ENCODE peak calls at places on chromosomes 1 and 21, in seven cellular contexts. D is K562, V is H1, J is HCT116, T is GM12878, A is SK-N-SH, O is HepG2. E is an unnamed sample. For H3K4me1, the result is how much of the 10 kb centered on the place peaks cover.

GRCh38 chr1:15949453-15950245 is 26.3 kb downstream of the ZBTB17 start:
- DNase-seq in D (peak), V (peak), J (peak), T (peak), A (peak), O (peak), E (no peak)

GRCh38 chr1:66505671-66506392 is 28.1 kb upstream of the SGIP1 start:
- DNase-seq in D (no peak), V (no peak), J (no peak), T (no peak), A (no peak), O (no peak), E (no peak)

GRCh38 chr1:181159451-181160151 is 71.1 kb downstream of the IER5 start:
- DNase-seq in D (no peak), V (no peak), J (no peak), T (no peak), A (no peak), O (no peak), E (no peak)

GRCh38 chr1:86489242-86489878 is 20.6 kb downstream of the CLCA1 start:
- DNase-seq in D (no peak), V (no peak), J (no peak), T (no peak), A (no peak), O (no peak), E (no peak)

GRCh38 chr1:162372159-162373071 is 4.2 kb downstream of the SPATA46 start:
- DNase-seq in D (peak), V (no peak), J (no peak), T (no peak), A (peak), O (no peak), E (no peak)

GRCh38 chr1:108936170-108936569 is 27.1 kb downstream of the CLCC1 start:
- DNase-seq in D (no peak), V (no peak), J (no peak), T (no peak), A (no peak), O (no peak), E (no peak)

GRCh38 chr1:13757693-13758092 is 57.7 kb downstream of the PRDM2 start:
- DNase-seq in D (no peak), V (no peak), J (no peak), T (no peak), A (no peak), O (no peak), E (no peak)

GRCh38 chr1:43481481-43481880 is 27.8 kb upstream of the HYI start:
- DNase-seq in D (no peak), V (no peak), J (no peak), T (no peak), A (no peak), O (no peak), E (no peak)

GRCh38 chr1:7888248-7889010 is 35.6 kb upstream of the UTS2 start:
- DNase-seq in D (no peak), V (no peak), J (no peak), T (no peak), A (no peak), O (no peak), E (no peak)

GRCh38 chr1:116498789-116499628 is 71.8 kb downstream of the CD58 start:
- DNase-seq in D (peak), V (peak), J (peak), T (no peak), A (peak), O (peak), E (peak)
- H3K4me1 ChIP-seq in D (under half), V (under half), J (under half), T (under half), A (under half), O (half or more), E (under half)

GRCh38 chr1:98761238-98761637 is 99.7 kb downstream of the SNX7 start:
- DNase-seq in D (no peak), V (no peak), J (no peak), T (no peak), A (no peak), O (peak), E (peak)

GRCh38 chr1:98763488-98764141 is 102.1 kb downstream of the SNX7 start:
- DNase-seq in D (no peak), V (no peak), J (no peak), T (no peak), A (no peak), O (no peak), E (no peak)

DNA sequence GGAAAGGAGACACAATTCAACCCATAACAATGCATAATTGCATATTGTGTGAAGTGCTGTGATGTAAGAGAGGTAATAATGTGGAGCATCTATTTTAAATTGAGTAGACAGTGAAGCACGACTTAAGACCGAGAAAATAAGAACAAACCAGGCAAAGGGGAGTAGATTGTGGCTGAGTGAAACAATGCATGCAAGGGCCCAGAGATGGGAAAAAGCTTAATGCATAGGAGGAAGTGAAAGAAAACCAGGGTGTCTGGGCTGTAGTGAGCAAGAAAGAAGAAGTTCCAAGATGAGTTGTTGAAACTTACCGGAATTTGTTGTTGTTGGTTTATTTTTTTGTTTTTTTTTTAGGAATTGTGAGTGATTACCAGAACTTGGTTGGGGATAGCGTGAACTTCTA is 104.7 kb downstream of the SNX7 start:
- DNase-seq in D (no peak), V (no peak), J (no peak), T (peak), A (no peak), O (no peak), E (no peak)
- TF ChIP-seq YY1 in D (no peak), V (no peak), J (no peak), T (no peak), A (no peak), O (no peak), E (no peak)

DNA sequence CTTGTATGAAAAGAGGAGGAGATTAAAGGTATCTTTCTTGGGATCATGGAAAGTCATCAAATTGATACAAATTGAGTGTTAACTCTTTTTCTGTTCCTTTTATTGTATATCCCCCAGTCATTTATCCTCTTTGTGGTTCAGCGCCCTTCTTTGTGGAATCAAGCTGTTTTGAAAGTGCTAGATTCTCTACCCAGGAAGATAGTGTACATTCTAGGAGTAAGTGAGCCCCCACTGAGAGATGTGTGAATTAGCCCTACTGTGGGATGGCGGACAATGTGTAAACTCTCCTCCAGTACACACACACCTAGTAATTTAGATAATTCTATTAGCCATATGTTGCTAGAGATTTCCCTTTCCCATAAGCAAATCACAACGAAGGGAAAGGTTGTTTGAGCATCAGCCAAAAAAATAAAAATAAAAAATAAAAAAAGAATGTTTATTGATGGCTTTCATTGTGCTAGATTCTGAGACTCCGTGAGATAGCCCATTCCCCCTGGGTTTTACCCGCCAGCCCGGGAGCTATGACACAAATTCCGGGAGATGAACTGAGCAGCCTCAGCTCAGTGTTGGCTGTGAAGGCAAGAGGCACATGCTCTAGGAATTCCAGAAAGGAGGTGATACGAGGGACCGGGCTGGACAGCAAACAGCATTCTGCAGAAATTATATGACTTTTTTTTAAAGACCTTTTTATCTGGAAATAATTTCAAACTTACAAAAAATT is 378.4 kb upstream of the RUNX1 start:
- DNase-seq in D (no peak), V (no peak), J (no peak), T (no peak), A (no peak), O (no peak), E (no peak)
- H3K9ac ChIP-seq in D (no peak), V (no peak), J (no peak), T (no peak), A (no peak), O (no peak), E (no peak)

DNA sequence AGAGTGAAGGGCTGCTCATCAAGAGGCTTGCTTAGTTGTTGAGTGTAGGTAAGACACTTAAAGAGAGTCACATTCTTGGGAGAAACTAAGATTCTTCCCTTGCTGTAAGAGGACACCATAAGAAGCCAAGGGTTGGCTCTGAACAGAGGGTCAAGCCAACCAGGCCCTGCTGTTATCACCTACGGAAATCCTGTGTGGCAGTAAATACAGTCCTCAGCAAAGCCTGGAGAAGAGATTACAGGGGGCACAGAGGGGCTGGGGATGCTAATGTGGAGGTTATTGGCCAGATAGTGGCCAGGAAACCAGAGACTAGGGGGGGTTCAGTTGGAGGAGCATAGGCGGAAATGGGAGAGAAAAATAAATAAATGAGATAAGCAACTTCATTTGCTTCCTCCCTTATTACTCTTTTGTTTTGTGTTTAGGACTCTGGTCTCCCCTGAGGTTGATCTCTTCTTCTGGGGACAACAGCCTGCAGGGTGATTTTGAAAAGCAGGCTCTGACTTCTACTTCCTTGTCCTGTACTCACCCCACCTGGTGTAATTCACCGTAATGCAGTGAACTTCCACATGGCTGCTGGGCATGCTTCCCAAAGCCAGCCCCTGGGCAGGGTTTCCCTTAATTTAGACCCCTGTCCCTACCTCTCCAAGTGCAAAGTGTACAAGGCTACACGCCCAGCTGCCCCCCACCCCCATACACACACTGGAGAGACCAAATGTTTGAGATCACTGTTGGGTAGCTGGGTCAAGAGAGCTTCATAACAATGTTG is 40.9 kb downstream of the MTARC1 start:
- DNase-seq in D (no peak), V (no peak), J (no peak), T (no peak), A (no peak), O (no peak), E (no peak)
- H3K4me1 ChIP-seq in D (under half), V (under half), J (under half), T (under half), A (under half), O (under half), E (under half)

GRCh38 chr1:107430540-107431228 is 289.8 kb downstream of the NTNG1 start:
- DNase-seq in D (peak), V (no peak), J (no peak), T (peak), A (peak), O (peak), E (peak)
- TF ChIP-seq YY1 in D (no peak), V (no peak), J (no peak), T (peak), A (no peak), O (no peak), E (no peak)

GRCh38 chr1:221778125-221778524 is 36.2 kb upstream of the DUSP10 start:
- DNase-seq in D (no peak), V (no peak), J (no peak), T (no peak), A (no peak), O (no peak), E (no peak)
- H3K9ac ChIP-seq in D (no peak), V (no peak), J (no peak), T (peak), A (no peak), O (no peak), E (no peak)

E was measured in NT2/D1.